ENCODE peak calls at places on chromosomes 7 and 10, in nine cellular contexts. One of them, this sample, is unnamed.

GRCh38 chr7:43444711-43445578 is 138.0 kb upstream of the STK17A start:
- DNase-seq in SW 1271: no peak
- DNase-seq in endodermal cell: no peak
- DNase-seq in iris pigment epithelial cell: no peak
- DNase-seq in left cardiac atrium: no peak
- DNase-seq in foreskin fibroblast: no peak
- DNase-seq in NCI-H2171: no peak
- DNase-seq in D721Med: no peak
- DNase-seq in heart right ventricle: no peak
- DNase-seq in this sample: no peak

GRCh38 chr10:103548581-103549348 is 55.3 kb downstream of the NEURL1 start:
- DNase-seq in SW 1271: no peak
- DNase-seq in endodermal cell: no peak
- DNase-seq in iris pigment epithelial cell: no peak
- DNase-seq in left cardiac atrium: no peak
- DNase-seq in foreskin fibroblast: no peak
- DNase-seq in NCI-H2171: peak
- DNase-seq in D721Med: peak
- DNase-seq in heart right ventricle: no peak
- DNase-seq in this sample: peak

GRCh38 chr7:77244222-77244934 is 44.8 kb upstream of the FGL2 start:
- DNase-seq in SW 1271: no peak
- DNase-seq in endodermal cell: no peak
- DNase-seq in iris pigment epithelial cell: no peak
- DNase-seq in left cardiac atrium: no peak
- DNase-seq in foreskin fibroblast: no peak
- DNase-seq in NCI-H2171: no peak
- DNase-seq in D721Med: no peak
- DNase-seq in heart right ventricle: no peak
- DNase-seq in this sample: no peak

GRCh38 chr7:122412886-122413285 is 108.3 kb upstream of the FEZF1 start:
- DNase-seq in SW 1271: no peak
- DNase-seq in endodermal cell: no peak
- DNase-seq in iris pigment epithelial cell: peak
- DNase-seq in left cardiac atrium: no peak
- DNase-seq in foreskin fibroblast: peak
- DNase-seq in NCI-H2171: no peak
- DNase-seq in D721Med: no peak
- DNase-seq in heart right ventricle: peak
- DNase-seq in this sample: no peak

GRCh38 chr10:11197266-11197712 is 179.6 kb downstream of the CELF2 start:
- DNase-seq in SW 1271: no peak
- DNase-seq in endodermal cell: no peak
- DNase-seq in iris pigment epithelial cell: no peak
- DNase-seq in left cardiac atrium: peak
- DNase-seq in foreskin fibroblast: peak
- DNase-seq in NCI-H2171: no peak
- DNase-seq in D721Med: no peak
- DNase-seq in heart right ventricle: peak
- DNase-seq in this sample: no peak

GRCh38 chr10:103855424-103855823 is at the start of gene SH3PXD2A:
- DNase-seq in SW 1271: no peak
- DNase-seq in endodermal cell: peak
- DNase-seq in iris pigment epithelial cell: no peak
- DNase-seq in left cardiac atrium: peak
- DNase-seq in foreskin fibroblast: peak
- DNase-seq in NCI-H2171: peak
- DNase-seq in D721Med: peak
- DNase-seq in heart right ventricle: peak
- DNase-seq in this sample: peak

GRCh38 chr7:88095-88926 is 104.1 kb upstream of the FAM20C start:
- DNase-seq in SW 1271: no peak
- DNase-seq in endodermal cell: peak
- DNase-seq in iris pigment epithelial cell: no peak
- DNase-seq in left cardiac atrium: no peak
- DNase-seq in foreskin fibroblast: no peak
- DNase-seq in NCI-H2171: no peak
- DNase-seq in D721Med: no peak
- DNase-seq in heart right ventricle: no peak
- DNase-seq in this sample: no peak

GRCh38 chr7:116582806-116583444 is 58.1 kb downstream of the CAV1 start:
- DNase-seq in SW 1271: no peak
- DNase-seq in endodermal cell: no peak
- DNase-seq in iris pigment epithelial cell: peak
- DNase-seq in left cardiac atrium: peak
- DNase-seq in foreskin fibroblast: peak
- DNase-seq in NCI-H2171: no peak
- DNase-seq in D721Med: no peak
- DNase-seq in heart right ventricle: peak
- DNase-seq in this sample: no peak

GRCh38 chr7:114785496-114785895 is 136.4 kb upstream of the MDFIC start:
- DNase-seq in SW 1271: no peak
- DNase-seq in endodermal cell: no peak
- DNase-seq in iris pigment epithelial cell: no peak
- DNase-seq in left cardiac atrium: no peak
- DNase-seq in foreskin fibroblast: peak
- DNase-seq in NCI-H2171: no peak
- DNase-seq in D721Med: no peak
- DNase-seq in heart right ventricle: no peak
- DNase-seq in this sample: no peak

GRCh38 chr7:6437251-6437650 is 10.5 kb downstream of the DAGLB start:
- DNase-seq in SW 1271: no peak
- DNase-seq in endodermal cell: no peak
- DNase-seq in iris pigment epithelial cell: no peak
- DNase-seq in left cardiac atrium: no peak
- DNase-seq in foreskin fibroblast: no peak
- DNase-seq in NCI-H2171: no peak
- DNase-seq in D721Med: no peak
- DNase-seq in heart right ventricle: no peak
- DNase-seq in this sample: no peak

GRCh38 chr7:47267346-47267745 is 314.6 kb downstream of the TNS3 start:
- DNase-seq in SW 1271: no peak
- DNase-seq in endodermal cell: no peak
- DNase-seq in iris pigment epithelial cell: no peak
- DNase-seq in left cardiac atrium: no peak
- DNase-seq in foreskin fibroblast: no peak
- DNase-seq in NCI-H2171: no peak
- DNase-seq in D721Med: no peak
- DNase-seq in heart right ventricle: no peak
- DNase-seq in this sample: no peak

GRCh38 chr7:896346-897075 is 20.2 kb downstream of the GET4 start:
- DNase-seq in SW 1271: no peak
- DNase-seq in endodermal cell: no peak
- DNase-seq in iris pigment epithelial cell: no peak
- DNase-seq in left cardiac atrium: no peak
- DNase-seq in foreskin fibroblast: no peak
- DNase-seq in NCI-H2171: no peak
- DNase-seq in D721Med: no peak
- DNase-seq in heart right ventricle: no peak
- DNase-seq in this sample: no peak

GRCh38 chr7:7399707-7400106 is 136.0 kb downstream of the COL28A1 start:
- DNase-seq in SW 1271: no peak
- DNase-seq in endodermal cell: no peak
- DNase-seq in iris pigment epithelial cell: peak
- DNase-seq in left cardiac atrium: no peak
- DNase-seq in foreskin fibroblast: no peak
- DNase-seq in NCI-H2171: no peak
- DNase-seq in D721Med: no peak
- DNase-seq in heart right ventricle: no peak
- DNase-seq in this sample: no peak